ENCODE peak calls at places on chromosomes 3 and 15, in six cellular contexts. W, H, X, N, K and G are unnamed samples.

GRCh38 chr3:197028711-197029510 is 706 bp downstream of the MELTF start:
- DNase-seq in H (peak), K (peak), X (no peak), W (no peak), N (peak), G (no peak)

GRCh38 chr15:72991026-72991425 is 61.2 kb upstream of the NEO1 start:
- DNase-seq in K (no peak), X (no peak), N (no peak), W (no peak), H (no peak), G (no peak)

GRCh38 chr3:108387065-108387464 is 90.7 kb downstream of the HHLA2 start:
- DNase-seq in K (no peak), H (no peak), W (no peak), X (no peak), N (no peak), G (no peak)

GRCh38 chr15:51004103-51004536 is 90.6 kb downstream of the TNFAIP8L3 start:
- DNase-seq in N (peak), H (no peak), X (peak), K (peak), W (peak), G (no peak)

GRCh38 chr3:17967111-17967510 is 224.7 kb upstream of the TBC1D5 start:
- DNase-seq in W (no peak), N (no peak), H (peak), K (no peak), X (no peak), G (no peak)

GRCh38 chr3:129867506-129868124 is 25.9 kb downstream of the TMCC1 start:
- DNase-seq in H (no peak), X (peak), N (no peak), K (no peak), W (no peak), G (no peak)

GRCh38 chr3:169348981-169349942 is 314.2 kb downstream of the MECOM start:
- DNase-seq in X (peak), W (peak), K (peak), N (peak), H (no peak), G (no peak)

GRCh38 chr3:148585671-148586379 is 111.9 kb upstream of the AGTR1 start:
- DNase-seq in N (no peak), H (no peak), K (no peak), W (no peak), X (no peak), G (no peak)

GRCh38 chr15:71790081-71790480 is 20.3 kb upstream of the NR2E3 start:
- DNase-seq in N (no peak), W (peak), K (no peak), X (no peak), H (no peak), G (no peak)